ENCODE peak calls at places on chromosomes 16 and 17, in four cellular contexts. I is C1 segment of cervical spinal cord; U is GM19239; R is effector CD4-positive, alpha-beta T cell. M is an unnamed sample.

GRCh38 chr16:526181-527014 is 1.1 kb upstream of the CAPN15 start:
- DNase-seq in I (no peak), U (no peak), R (no peak), M (no peak)

GRCh38 chr16:86664518-86665318 is 86.4 kb downstream of the FOXL1 start:
- DNase-seq in I (no peak), U (peak; percentile 40), R (no peak), M (no peak)

GRCh38 chr17:8746501-8747236 is 2.0 kb upstream of the CCDC42 start:
- DNase-seq in I (no peak), U (no peak), R (no peak), M (no peak)

GRCh38 chr17:32398946-32399345 is 45.4 kb upstream of the PSMD11 start:
- DNase-seq in I (no peak), U (no peak), R (no peak), M (no peak)

GRCh38 chr16:1960665-1961630 is 1.6 kb downstream of the NDUFB10 start:
- DNase-seq in I (no peak), U (no peak), R (no peak), M (no peak)

GRCh38 chr16:3773663-3774062 is 56.3 kb upstream of the TRAP1 start:
- DNase-seq in I (no peak), U (no peak), R (no peak), M (no peak)

GRCh38 chr17:78357177-78357586 is 2.7 kb downstream of the SOCS3 start:
- DNase-seq in I (no peak), U (no peak), R (no peak), M (no peak)

GRCh38 chr16:3609895-3610697 is 1.3 kb downstream of the SLX4 start:
- DNase-seq in I (no peak), U (no peak), R (no peak), M (no peak)

GRCh38 chr16:58076514-58076913 is 51.0 kb downstream of the MMP15 start:
- DNase-seq in I (no peak), U (no peak), R (no peak), M (no peak)

GRCh38 chr16:59510008-59510424 is 775.9 kb upstream of the GOT2 start:
- DNase-seq in I (no peak), U (no peak), R (no peak), M (no peak)

GRCh38 chr16:12426122-12426521 is 377.6 kb downstream of the CPPED1 start:
- DNase-seq in I (no peak), U (no peak), R (no peak), M (no peak)

GRCh38 chr16:48291303-48291702 is 44.0 kb upstream of the ABCC11 start:
- DNase-seq in I (no peak), U (no peak), R (no peak), M (no peak)

GRCh38 chr17:63545302-63545928 is 4.9 kb upstream of the DCAF7 start:
- DNase-seq in I (no peak), U (no peak), R (no peak), M (peak; percentile 47)

GRCh38 chr16:12199524-12199923 is 223.0 kb downstream of the SNX29 start:
- DNase-seq in I (no peak), U (no peak), R (no peak), M (no peak)

GRCh38 chr17:34195987-34196386 is 59.1 kb upstream of the CCL2 start:
- DNase-seq in I (no peak), U (no peak), R (no peak), M (no peak)

GRCh38 chr17:57455063-57455914 is 199.0 kb downstream of the MSI2 start:
- DNase-seq in I (no peak), U (peak; percentile 52), R (no peak), M (no peak)

GRCh38 chr17:38980455-38981217 is 13.4 kb upstream of the FBXO47 start:
- DNase-seq in I (no peak), U (no peak), R (no peak), M (no peak)

GRCh38 chr17:70624208-70624607 is 454.9 kb downstream of the KCNJ2 start:
- DNase-seq in I (no peak), U (no peak), R (no peak), M (no peak)

GRCh38 chr17:21042434-21043295 is at the start of gene USP22:
- DNase-seq in I (peak; percentile 99), U (peak; percentile 73), R (no peak), M (no peak)

GRCh38 chr16:2535644-2536021 is 2.2 kb upstream of the PDPK1 start:
- DNase-seq in I (no peak), U (no peak), R (no peak), M (no peak)

GRCh38 chr17:81812571-81813370 is 8.8 kb downstream of the GCGR start:
- DNase-seq in I (no peak), U (no peak), R (no peak), M (no peak)

GRCh38 chr16:79164378-79164720 is 436.2 kb downstream of the MAF start:
- DNase-seq in I (no peak), U (no peak), R (no peak), M (no peak)

GRCh38 chr17:8922451-8922850 is 43.1 kb downstream of the PIK3R5 start:
- DNase-seq in I (no peak), U (no peak), R (no peak), M (no peak)

GRCh38 chr16:81814751-81815428 is 35.8 kb downstream of the PLCG2 start:
- DNase-seq in I (no peak), U (no peak), R (no peak), M (no peak)

GRCh38 chr17:43702636-43703035 is 40.9 kb upstream of the MEOX1 start:
- DNase-seq in I (no peak), U (no peak), R (no peak), M (no peak)

GRCh38 chr17:82859431-82860403 is 19.9 kb upstream of the ZNF750 start:
- DNase-seq in I (no peak), U (peak; percentile 59), R (peak; percentile 47), M (no peak)

GRCh38 chr16:23304620-23305019 is 2.5 kb downstream of the SCNN1B start:
- DNase-seq in I (no peak), U (no peak), R (no peak), M (no peak)